ENCODE peak calls at places on chromosomes 7 and 10, in five cellular contexts. K is SK-N-SH, Y is mammary epithelial cell, Q is hepatocyte, X is adrenal gland. C is an unnamed sample.

GRCh38 chr10:79166312-79166721 is 97.6 kb downstream of the ZMIZ1 start:
- DNase-seq in K (no peak), Y (no peak), Q (no peak), X (no peak), C (no peak)

GRCh38 chr7:30434140-30434799 is 44.3 kb downstream of the NOD1 start:
- DNase-seq in K (no peak), Y (no peak), Q (no peak), X (no peak), C (peak)

GRCh38 chr7:129607471-129608120 is 3.9 kb upstream of the NRF1 start:
- DNase-seq in K (peak), Y (peak), Q (peak), X (peak), C (peak)

GRCh38 chr10:28503114-28503513 is 29.8 kb upstream of the WAC start:
- DNase-seq in K (peak), Y (peak), Q (no peak), X (no peak), C (no peak)

GRCh38 chr10:122149607-122150505 is 121.2 kb upstream of the BTBD16 start:
- DNase-seq in K (no peak), Y (no peak), Q (no peak), X (no peak), C (no peak)

GRCh38 chr7:138342990-138343389 is 117.1 kb upstream of the TRIM24 start:
- DNase-seq in K (no peak), Y (no peak), Q (no peak), X (no peak), C (no peak)

GRCh38 chr10:373516-374309 is 238.5 kb downstream of the ZMYND11 start:
- DNase-seq in K (peak), Y (peak), Q (peak), X (peak), C (peak)

GRCh38 chr10:36597921-36598320 is 527.5 kb upstream of the ANKRD30A start:
- DNase-seq in K (no peak), Y (no peak), Q (peak), X (no peak), C (no peak)

GRCh38 chr10:24215193-24215592 is 6.3 kb downstream of the KIAA1217 start:
- DNase-seq in K (no peak), Y (no peak), Q (peak), X (no peak), C (no peak)

GRCh38 chr10:89879121-89879520 is 177.7 kb downstream of the KIF20B start:
- DNase-seq in K (no peak), Y (peak), Q (no peak), X (no peak), C (no peak)

GRCh38 chr10:3776796-3777571 is 8.0 kb downstream of the KLF6 start:
- DNase-seq in K (no peak), Y (peak), Q (peak), X (peak), C (peak)

GRCh38 chr10:3773465-3774017 is 11.5 kb downstream of the KLF6 start:
- DNase-seq in K (no peak), Y (peak), Q (no peak), X (no peak), C (no peak)

GRCh38 chr10:3775671-3776551 is 9.1 kb downstream of the KLF6 start:
- DNase-seq in K (no peak), Y (peak), Q (peak), X (peak), C (no peak)

GRCh38 chr10:3774018-3774813 is 10.8 kb downstream of the KLF6 start:
- DNase-seq in K (no peak), Y (peak), Q (peak), X (no peak), C (no peak)

DNA sequence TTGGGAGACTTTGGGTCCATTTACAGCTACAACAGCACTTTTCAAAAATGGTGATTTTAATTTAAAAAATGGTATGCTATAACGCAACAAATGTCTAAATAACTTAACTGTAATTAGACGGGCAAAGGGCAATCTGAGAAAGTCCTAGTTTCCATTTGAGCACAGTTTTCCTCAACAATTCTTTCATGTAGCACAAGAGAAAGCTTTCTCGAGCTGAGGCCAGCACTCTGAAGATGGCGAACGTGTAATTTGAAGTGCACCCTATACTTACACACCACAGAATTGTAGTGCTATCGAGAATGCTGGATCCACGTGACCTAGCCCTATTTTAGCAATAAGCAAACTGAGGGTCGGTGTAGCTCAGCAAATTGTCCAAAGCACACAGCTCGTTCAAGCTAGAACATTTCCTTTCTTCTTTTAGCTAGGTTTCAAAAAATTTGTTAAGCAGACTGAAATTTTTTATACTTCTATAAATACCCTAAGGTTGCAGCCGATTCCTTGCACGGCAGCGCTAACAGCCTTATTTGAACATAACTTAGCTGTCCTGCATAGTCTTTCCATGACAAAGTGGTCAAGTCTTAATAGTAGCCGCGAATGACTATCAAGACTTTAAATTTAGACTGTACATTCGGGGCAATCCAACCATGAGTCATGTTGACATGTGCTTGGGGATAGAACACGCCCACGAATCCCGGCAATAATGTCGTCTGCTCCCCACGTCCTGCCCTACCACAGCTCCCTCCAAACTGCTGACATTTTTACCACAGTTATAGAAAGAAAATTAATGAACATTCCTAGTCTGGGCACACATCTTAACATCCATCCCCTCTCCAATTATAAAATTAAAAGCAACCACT is 10.0 kb downstream of the KLF6 start:
- DNase-seq in K (no peak), Y (peak), Q (peak), X (no peak), C (peak)
- H3K27ac ChIP-seq in K (peak), Y (peak), Q (peak), X (no peak), C (no peak)

DNA sequence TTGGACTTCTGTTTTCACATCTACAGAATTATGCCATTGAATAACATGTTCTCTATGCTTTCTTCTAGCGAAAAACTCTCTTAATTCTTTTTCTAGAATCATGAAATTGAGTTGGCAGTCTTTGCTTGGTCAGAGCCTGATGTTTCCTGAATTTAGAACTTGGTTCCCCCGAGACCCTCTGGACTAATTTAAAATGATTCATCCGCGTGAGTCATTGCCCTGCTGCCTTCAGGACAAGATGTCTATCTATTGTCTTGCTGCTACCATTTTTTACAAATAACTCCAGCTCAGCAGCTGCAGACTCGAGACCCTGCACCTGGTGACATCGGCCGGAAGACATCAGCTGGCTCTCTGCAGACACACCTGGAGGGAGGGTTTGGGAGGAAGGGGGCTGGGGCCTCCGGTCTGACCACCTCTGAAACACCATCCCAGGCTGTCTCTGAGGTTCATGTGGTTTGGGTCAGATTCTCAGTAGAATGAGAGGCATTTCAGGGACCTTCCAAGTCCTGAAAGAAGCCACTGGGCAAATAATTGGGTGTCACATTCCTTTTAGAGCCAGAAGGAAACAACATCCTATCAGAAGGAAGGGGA is 20.9 kb upstream of the KLF6 start:
- DNase-seq in K (no peak), Y (peak), Q (peak), X (peak), C (peak)
- H3K4me3 ChIP-seq in K (peak), Y (no peak), Q (no peak), X (no peak), C (no peak)

DNA sequence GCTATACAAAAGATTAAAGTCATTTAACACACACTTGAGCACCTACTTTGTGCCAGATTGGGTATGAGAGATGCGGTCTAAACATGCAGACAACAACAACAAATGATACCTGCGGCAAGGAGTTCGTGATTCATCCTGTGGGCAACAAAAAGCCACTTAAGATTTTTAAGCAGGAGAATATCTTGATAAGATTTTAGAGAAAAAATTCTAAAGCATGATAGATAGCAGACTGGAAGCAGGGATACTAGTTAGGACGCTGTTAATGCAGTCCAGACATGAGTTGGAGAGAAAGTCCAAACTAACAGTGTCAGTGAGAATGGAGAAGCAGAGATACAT is 1.6 kb upstream of the KBTBD2 start:
- DNase-seq in K (no peak), Y (no peak), Q (no peak), X (no peak), C (no peak)
- H3K27ac ChIP-seq in K (peak), Y (peak), Q (peak), X (peak), C (peak)

GRCh38 chr10:19638173-19638872 is 177.9 kb upstream of the PLXDC2 start:
- DNase-seq in K (no peak), Y (peak), Q (peak), X (peak), C (peak)
- H3K4me3 ChIP-seq in K (no peak), Y (no peak), Q (no peak), X (no peak), C (no peak)